ENCODE peak calls at places on chromosomes 3 and 15, in seven cellular contexts. E is body of pancreas, K is thoracic aorta, Z is HL-60, V is A673, N is psoas muscle, B is heart left ventricle. L is an unnamed sample.

GRCh38 chr3:36969540-36970432 is 23.1 kb downstream of the EPM2AIP1 start:
- DNase-seq in V (peak; percentile 83), B (peak; percentile 43), K (no peak), N (no peak), E (no peak), Z (peak; percentile 68), L (no peak)

GRCh38 chr3:46755646-46756045 is 38.0 kb upstream of the PRSS50 start:
- DNase-seq in N (no peak), V (no peak), Z (no peak), K (no peak), B (no peak), E (no peak), L (no peak)

GRCh38 chr15:73957785-73958184 is 31.5 kb downstream of the LOXL1 start:
- DNase-seq in E (no peak), N (no peak), Z (no peak), B (no peak), V (no peak), K (no peak), L (no peak)

GRCh38 chr3:167406876-167407492 is 26.9 kb upstream of the ZBBX start:
- DNase-seq in Z (peak; percentile 54), E (peak; percentile 70), B (peak; percentile 31), K (no peak), N (no peak), V (peak; percentile 64), L (no peak)

GRCh38 chr3:64055076-64055475 is 31.8 kb upstream of the PSMD6 start:
- DNase-seq in B (no peak), K (no peak), E (no peak), V (no peak), Z (no peak), N (no peak), L (no peak)

GRCh38 chr3:154888386-154888785 is 191.7 kb upstream of the MME start:
- DNase-seq in K (no peak), E (no peak), B (no peak), Z (no peak), V (no peak), N (no peak), L (no peak)

GRCh38 chr3:129665024-129665768 is 58.7 kb upstream of the PLXND1 start:
- DNase-seq in Z (no peak), E (no peak), B (no peak), V (peak; percentile 58), N (no peak), K (no peak), L (no peak)

GRCh38 chr3:122957707-122958210 is 69.8 kb downstream of the SEMA5B start:
- DNase-seq in V (no peak), N (no peak), B (peak; percentile 82), K (no peak), Z (no peak), E (no peak), L (no peak)

GRCh38 chr15:59424626-59425025 is 13.4 kb upstream of the FAM81A start:
- DNase-seq in B (no peak), K (no peak), V (no peak), E (no peak), Z (no peak), N (no peak), L (no peak)

DNA sequence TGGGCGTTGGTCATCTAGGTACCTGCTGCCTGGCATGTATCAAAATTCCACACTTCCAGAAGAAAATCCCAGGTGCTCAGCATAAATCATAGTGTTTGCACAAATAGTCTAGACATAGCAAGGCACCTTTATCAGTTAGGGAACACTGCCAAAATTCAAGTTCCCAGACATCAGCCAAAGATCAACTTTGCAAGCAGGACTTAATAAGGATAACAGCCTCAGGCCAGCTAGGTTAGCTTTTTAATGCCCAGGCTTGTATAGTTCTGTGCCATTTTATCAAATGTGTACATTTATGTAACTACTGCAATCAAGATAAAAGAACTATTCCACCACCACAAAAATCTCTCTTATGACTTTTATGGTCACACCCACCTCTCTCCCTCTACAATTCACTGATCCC is 30.7 kb downstream of the DZIP3 start:
- DNase-seq in E (no peak), Z (no peak), B (no peak), V (no peak), K (no peak), N (no peak), L (no peak)
- H3K4me3 ChIP-seq in E (no peak overlapping the region), Z (no peak overlapping the region), B (no peak overlapping the region), V (no peak overlapping the region), K (no peak overlapping the region), N (no peak overlapping the region), L (no peak overlapping the region)

GRCh38 chr15:66630801-66631351 is 65.1 kb upstream of the LCTL start:
- DNase-seq in K (no peak), Z (peak; percentile 63), V (no peak), N (no peak), B (no peak), E (no peak), L (no peak)
- H3K27ac ChIP-seq in K (no peak overlapping the region), Z (peak overlapping the region; percentile 44), V (no peak overlapping the region), N (no peak overlapping the region), B (peak overlapping the region; percentile 57), E (no peak overlapping the region), L (peak overlapping the region; percentile 72)

GRCh38 chr3:179652467-179653105 is at the start of gene USP13:
- DNase-seq in Z (peak; percentile 62), V (peak; percentile 91), K (peak; percentile 5), N (peak; percentile 69), E (peak; percentile 70), B (peak; percentile 78), L (peak; percentile 75)
- TF ChIP-seq CTCF in Z (no peak), V (no peak), K (peak; percentile 33), N (peak; percentile 4), E (peak; percentile 31), B (no peak), L (no peak)

GRCh38 chr15:69299451-69300128 is 878 bp downstream of the PAQR5 start:
- DNase-seq in K (no peak), V (no peak), B (no peak), Z (no peak), N (no peak), E (no peak), L (no peak)

GRCh38 chr15:69296606-69297005 is 2.1 kb upstream of the PAQR5 start:
- DNase-seq in E (no peak), Z (no peak), V (no peak), K (no peak), B (no peak), N (no peak), L (no peak)

GRCh38 chr15:69298697-69299441 is at the start of gene PAQR5:
- DNase-seq in Z (no peak), B (peak; percentile 57), N (peak; percentile 31), V (peak; percentile 83), K (no peak), E (peak; percentile 46), L (peak; percentile 81)

GRCh38 chr15:69298354-69298696 is 387 bp upstream of the PAQR5 start:
- DNase-seq in N (no peak), Z (no peak), B (peak; percentile 32), V (no peak), K (no peak), E (no peak), L (no peak)

GRCh38 chr15:69297642-69298353 is 914 bp upstream of the PAQR5 start:
- DNase-seq in K (no peak), Z (no peak), N (no peak), V (no peak), B (no peak), E (no peak), L (no peak)
- H3K4me3 ChIP-seq in K (no peak overlapping the region), Z (no peak overlapping the region), N (no peak overlapping the region), V (peak overlapping the region; percentile 71), B (peak overlapping the region; percentile 64), E (no peak overlapping the region), L (peak overlapping the region; percentile 68)

L was measured in lower lobe of right lung.